ENCODE peak calls at places on chromosome 3, in ten cellular contexts. H, D, O, U, P, K, E, N, S and Y are unnamed samples.

GRCh38 chr3:12750223-12750622 is 8.8 kb downstream of the TMEM40 start:
- DNase-seq in N (no peak), K (peak), E (peak), H (peak), U (peak), P (no peak), S (no peak), D (peak), O (peak), Y (no peak)

GRCh38 chr3:58487140-58487886 is 4.6 kb upstream of the KCTD6 start:
- DNase-seq in P (no peak), K (no peak), U (peak), D (peak), E (no peak), O (peak), S (no peak), N (no peak), H (no peak), Y (no peak)

GRCh38 chr3:137925080-137925479 is 84.9 kb upstream of the CLDN18 start:
- DNase-seq in N (no peak), U (no peak), H (no peak), E (no peak), S (no peak), P (no peak), O (no peak), D (no peak), K (no peak), Y (no peak)

GRCh38 chr3:51381333-51381705 is 3.8 kb upstream of the MANF start:
- DNase-seq in U (no peak), P (no peak), E (no peak), N (no peak), D (no peak), S (no peak), K (no peak), H (no peak), O (no peak), Y (no peak)

GRCh38 chr3:182258538-182259177 is 534.6 kb upstream of the ATP11B start:
- DNase-seq in N (no peak), H (peak), E (no peak), P (peak), K (no peak), U (no peak), D (peak), S (no peak), O (peak), Y (peak)

GRCh38 chr3:123778525-123778924 is 105.6 kb downstream of the MYLK start:
- DNase-seq in P (no peak), K (no peak), O (no peak), E (no peak), H (no peak), N (no peak), U (no peak), D (no peak), S (no peak), Y (no peak)

GRCh38 chr3:129867506-129868124 is 25.9 kb downstream of the TMCC1 start:
- DNase-seq in H (no peak), U (no peak), S (no peak), E (no peak), O (no peak), D (peak), N (no peak), K (no peak), P (no peak), Y (peak)

GRCh38 chr3:90241481-90241880 is 1134.1 kb downstream of the EPHA3 start:
- DNase-seq in H (no peak), D (no peak), S (no peak), K (no peak), O (no peak), E (no peak), U (no peak), N (no peak), P (no peak), Y (no peak)

GRCh38 chr3:38004415-38005075 is 14.0 kb downstream of the VILL start:
- DNase-seq in O (peak), P (peak), N (peak), D (peak), K (no peak), U (peak), E (peak), H (peak), S (peak), Y (peak)

GRCh38 chr3:127848131-127849129 is 26.1 kb upstream of the MGLL start:
- DNase-seq in N (no peak), U (peak), K (no peak), D (peak), E (peak), P (no peak), H (no peak), S (no peak), O (no peak), Y (no peak)

GRCh38 chr3:184553385-184553784 is 8.2 kb upstream of the EPHB3 start:
- DNase-seq in E (no peak), D (no peak), P (no peak), O (no peak), H (no peak), N (no peak), U (no peak), S (no peak), K (no peak), Y (no peak)

GRCh38 chr3:187968883-187969580 is 184.9 kb upstream of the LPP start:
- DNase-seq in U (peak), N (no peak), S (no peak), O (peak), E (no peak), H (no peak), K (peak), P (no peak), D (peak), Y (no peak)

DNA sequence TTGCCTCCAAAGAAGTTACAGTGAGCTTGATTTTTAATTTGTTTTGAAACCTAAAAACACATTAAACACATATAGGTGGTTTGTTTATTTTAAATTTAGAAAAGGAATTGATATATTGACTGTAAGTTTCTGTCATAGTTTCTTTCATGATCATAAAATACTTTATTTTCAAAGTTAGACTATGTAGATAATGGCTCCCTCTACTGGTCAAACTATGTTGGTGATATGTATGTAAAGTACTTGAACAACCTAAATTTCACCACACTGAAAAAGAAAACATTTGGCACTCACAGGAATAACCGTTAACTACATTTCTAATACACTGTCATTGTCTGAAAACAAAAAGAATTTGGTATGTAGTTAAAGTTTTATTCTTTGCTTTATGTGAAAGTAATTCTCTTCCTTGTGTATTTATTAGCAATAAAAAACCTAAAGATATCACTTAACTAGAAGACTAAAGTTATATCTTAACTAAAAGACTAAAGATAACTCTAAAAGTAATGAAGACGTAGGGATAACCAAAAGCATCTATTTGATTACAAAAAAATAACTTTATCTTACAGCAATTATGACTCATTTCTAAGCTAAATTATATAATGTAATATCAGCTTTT is 427.5 kb downstream of the VGLL3 start:
- DNase-seq in E (no peak), D (peak), H (peak), K (no peak), S (no peak), N (no peak), O (peak), U (no peak), P (peak), Y (peak)
- TF ChIP-seq CTCF in E (no peak), D (peak), H (peak), K (peak), S (peak), N (peak), O (peak), U (peak), P (no peak), Y (peak)

DNA sequence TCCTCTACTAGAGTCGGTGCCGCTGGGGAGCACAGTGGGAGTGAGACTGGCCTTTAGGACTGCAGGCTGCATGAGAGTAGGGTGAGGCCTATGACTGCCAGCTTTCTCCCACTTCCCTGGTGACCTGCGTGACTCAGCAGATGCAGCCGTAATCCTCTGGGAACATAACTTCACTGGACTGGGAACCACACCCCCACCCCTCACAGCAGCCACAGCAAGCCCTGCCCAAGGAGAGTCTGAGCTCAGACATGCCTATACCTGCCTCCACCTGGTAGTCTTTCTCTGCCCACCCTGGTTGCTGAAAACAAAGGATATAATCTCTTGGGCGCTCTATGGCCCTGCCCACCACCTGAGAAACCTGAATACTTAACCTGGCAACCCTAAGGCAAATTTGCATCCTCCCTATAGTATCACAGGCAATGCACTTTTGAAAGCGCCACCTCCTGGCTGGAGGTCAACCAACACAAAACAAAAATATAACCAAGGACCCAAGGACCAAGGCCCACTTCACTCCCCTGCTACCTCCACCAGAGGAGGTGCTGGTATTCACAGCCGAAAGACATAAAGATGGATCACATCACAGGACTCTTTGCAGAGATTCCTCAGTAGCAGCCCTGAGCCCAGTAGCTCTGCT is 308.9 kb downstream of the CTNNB1 start:
- DNase-seq in K (no peak), U (peak), P (no peak), N (no peak), S (peak), H (no peak), O (peak), D (no peak), E (no peak), Y (no peak)
- TF ChIP-seq CTCF in K (peak), U (peak), P (no peak), N (no peak), S (peak), H (no peak), O (peak), D (no peak), E (no peak), Y (no peak)

GRCh38 chr3:32897981-32898623 is 53.3 kb upstream of the CCR4 start:
- DNase-seq in N (no peak), E (no peak), D (no peak), K (no peak), U (no peak), H (no peak), P (no peak), O (no peak), S (peak), Y (no peak)
- TF ChIP-seq CTCF in N (no peak), E (no peak), D (no peak), K (peak), U (peak), H (no peak), P (no peak), O (no peak), S (peak), Y (peak)

GRCh38 chr3:150577854-150578253 is 25.3 kb upstream of the SELENOT start:
- DNase-seq in H (peak), P (no peak), S (no peak), O (no peak), N (no peak), K (no peak), U (no peak), D (peak), E (no peak), Y (peak)
- TF ChIP-seq CTCF in H (no peak), P (no peak), S (peak), O (no peak), N (no peak), K (peak), U (no peak), D (peak), E (no peak), Y (peak)

GRCh38 chr3:32146669-32147315 is 40.4 kb downstream of the GPD1L start:
- DNase-seq in O (no peak), D (no peak), H (peak), P (no peak), U (no peak), K (no peak), S (peak), E (no peak), N (no peak), Y (no peak)

GRCh38 chr3:32148356-32148755 is 41.9 kb downstream of the GPD1L start:
- DNase-seq in E (no peak), P (no peak), S (peak), K (no peak), U (no peak), H (no peak), N (no peak), D (no peak), O (no peak), Y (no peak)

GRCh38 chr3:32143849-32144757 is 37.7 kb downstream of the GPD1L start:
- DNase-seq in D (peak), K (peak), N (peak), S (peak), H (peak), U (peak), P (peak), O (peak), E (peak), Y (peak)

GRCh38 chr3:32147509-32147908 is 41.1 kb downstream of the GPD1L start:
- DNase-seq in S (peak), P (no peak), K (no peak), O (no peak), U (no peak), H (no peak), E (no peak), N (no peak), D (no peak), Y (no peak)

DNA sequence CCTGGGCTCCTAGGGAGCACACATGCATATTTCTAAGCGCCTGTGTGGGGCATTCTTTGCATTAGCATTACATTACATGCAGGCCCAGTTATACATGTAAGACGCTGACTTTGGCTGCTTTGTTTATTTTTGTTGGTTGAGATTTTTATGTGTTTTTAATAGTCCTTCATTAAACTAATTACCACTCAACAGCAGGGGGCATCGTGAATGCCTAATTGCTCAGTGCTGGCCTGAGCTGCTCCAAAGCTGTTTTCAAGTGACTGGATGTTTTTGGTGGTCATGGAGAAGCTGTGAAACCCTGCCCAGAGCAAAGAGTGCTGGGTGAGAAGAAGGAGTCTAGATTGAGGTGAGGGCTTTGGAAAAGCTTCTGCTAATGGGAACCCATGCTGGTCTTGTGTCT is 41.5 kb downstream of the GPD1L start:
- DNase-seq in E (no peak), H (no peak), S (peak), P (no peak), U (no peak), D (no peak), K (no peak), N (no peak), O (no peak), Y (no peak)
- TF ChIP-seq CTCF in E (no peak), H (no peak), S (no peak), P (no peak), U (peak), D (peak), K (peak), N (peak), O (no peak), Y (no peak)